ENCODE peak calls at places on chromosomes 1 and 21, in seven cellular contexts. O, Z, N, I, V, K and G are unnamed samples.

GRCh38 chr21:15001113-15001512 is 63.7 kb downstream of the NRIP1 start:
- DNase-seq in O (no peak), Z (no peak), N (no peak), I (no peak), V (no peak), K (no peak), G (no peak)

GRCh38 chr1:107842241-107842640 is 122.7 kb downstream of the VAV3 start:
- DNase-seq in O (no peak), Z (no peak), N (no peak), I (no peak), V (no peak), K (no peak), G (no peak)

GRCh38 chr1:214303106-214303505 is 22.1 kb downstream of the SMYD2 start:
- DNase-seq in O (no peak), Z (no peak), N (no peak), I (no peak), V (no peak), K (no peak), G (no peak)

GRCh38 chr1:89938171-89939055 is 56.5 kb upstream of the ZNF326 start:
- DNase-seq in O (no peak), Z (no peak), N (no peak), I (no peak), V (peak), K (no peak), G (no peak)

GRCh38 chr21:29338256-29338655 is 39.5 kb downstream of the BACH1 start:
- DNase-seq in O (no peak), Z (no peak), N (no peak), I (no peak), V (no peak), K (no peak), G (no peak)

GRCh38 chr1:177857285-177857684 is 112.6 kb downstream of the SEC16B start:
- DNase-seq in O (no peak), Z (no peak), N (no peak), I (no peak), V (no peak), K (no peak), G (no peak)

GRCh38 chr1:241639653-241640148 is 468 bp downstream of the CHML start:
- DNase-seq in O (no peak), Z (no peak), N (no peak), I (no peak), V (peak), K (peak), G (no peak)

GRCh38 chr1:246836169-246836568 is 95.6 kb downstream of the AHCTF1 start:
- DNase-seq in O (no peak), Z (no peak), N (no peak), I (no peak), V (no peak), K (no peak), G (no peak)

GRCh38 chr21:32698971-32699693 is 28.7 kb downstream of the SYNJ1 start:
- DNase-seq in O (no peak), Z (no peak), N (no peak), I (no peak), V (no peak), K (no peak), G (no peak)

GRCh38 chr1:116674761-116675160 is 7.2 kb upstream of the IGSF3 start:
- DNase-seq in O (no peak), Z (no peak), N (no peak), I (no peak), V (no peak), K (no peak), G (no peak)

GRCh38 chr1:234647245-234647644 is 37.3 kb upstream of the IRF2BP2 start:
- DNase-seq in O (no peak), Z (no peak), N (no peak), I (no peak), V (no peak), K (no peak), G (no peak)

GRCh38 chr1:109498161-109498801 is 4.4 kb downstream of the CYB561D1 start:
- DNase-seq in O (peak), Z (peak), N (no peak), I (no peak), V (peak), K (no peak), G (no peak)